ENCODE peak calls at places on chromosomes 4 and X, in four cellular contexts. One of them, this sample, is unnamed.

GRCh38 chrX:16946361-16946964 is at the start of gene REPS2:
- DNase-seq in upper lobe of left lung: peak; percentile 90
- DNase-seq in pancreas: peak; percentile 85
- DNase-seq in IMR-90: peak; percentile 18
- DNase-seq in this sample: peak; percentile 81

GRCh38 chr4:5760936-5761480 is 50.0 kb downstream of the EVC start:
- DNase-seq in pancreas: no peak
- DNase-seq in IMR-90: no peak
- DNase-seq in upper lobe of left lung: no peak
- DNase-seq in this sample: no peak

GRCh38 chr4:104128850-104129213 is 365.9 kb downstream of the CXXC4 start:
- DNase-seq in upper lobe of left lung: no peak
- DNase-seq in pancreas: peak; percentile 16
- DNase-seq in IMR-90: no peak
- DNase-seq in this sample: no peak

GRCh38 chrX:93673869-93674271 is at the start of gene FAM133A:
- DNase-seq in upper lobe of left lung: no peak
- DNase-seq in pancreas: no peak
- DNase-seq in IMR-90: peak; percentile 4
- DNase-seq in this sample: no peak

GRCh38 chr4:123229326-123229725 is 167.3 kb upstream of the SPRY1 start:
- DNase-seq in pancreas: no peak
- DNase-seq in upper lobe of left lung: no peak
- DNase-seq in IMR-90: no peak
- DNase-seq in this sample: no peak

GRCh38 chrX:54891573-54891972 is 29.1 kb upstream of the TRO start:
- DNase-seq in pancreas: peak; percentile 21
- DNase-seq in IMR-90: peak; percentile 28
- DNase-seq in upper lobe of left lung: no peak
- DNase-seq in this sample: no peak

GRCh38 chr4:132001542-132001941 is 1147.6 kb upstream of the PCDH10 start:
- DNase-seq in pancreas: no peak
- DNase-seq in upper lobe of left lung: no peak
- DNase-seq in IMR-90: peak; percentile 75
- DNase-seq in this sample: no peak

GRCh38 chr4:122914292-122914904 is 8.0 kb downstream of the NUDT6 start:
- DNase-seq in upper lobe of left lung: no peak
- DNase-seq in IMR-90: peak; percentile 68
- DNase-seq in pancreas: no peak
- DNase-seq in this sample: no peak

GRCh38 chr4:144353240-144353639 is 212.7 kb upstream of the GYPA start:
- DNase-seq in pancreas: no peak
- DNase-seq in upper lobe of left lung: no peak
- DNase-seq in IMR-90: no peak
- DNase-seq in this sample: no peak

GRCh38 chrX:9378980-9379696 is 85.7 kb upstream of the TBL1X start:
- DNase-seq in IMR-90: peak; percentile 52
- DNase-seq in pancreas: no peak
- DNase-seq in upper lobe of left lung: no peak
- DNase-seq in this sample: no peak

GRCh38 chr4:158347596-158347995 is 137.3 kb downstream of the TMEM144 start:
- DNase-seq in upper lobe of left lung: no peak
- DNase-seq in pancreas: no peak
- DNase-seq in IMR-90: no peak
- DNase-seq in this sample: no peak

GRCh38 chr4:125750827-125751466 is 436.2 kb downstream of the FAT4 start:
- DNase-seq in upper lobe of left lung: no peak
- DNase-seq in pancreas: no peak
- DNase-seq in IMR-90: peak; percentile 54
- DNase-seq in this sample: no peak

GRCh38 chrX:1239681-1240142 is 27.3 kb upstream of the CRLF2 start:
- DNase-seq in upper lobe of left lung: peak; percentile 91
- DNase-seq in IMR-90: no peak
- DNase-seq in pancreas: peak; percentile 64
- DNase-seq in this sample: peak; percentile 48

GRCh38 chr4:53905935-53906377 is 158.4 kb downstream of the CHIC2 start:
- DNase-seq in pancreas: no peak
- DNase-seq in upper lobe of left lung: no peak
- DNase-seq in IMR-90: peak; percentile 78
- DNase-seq in this sample: no peak

GRCh38 chrX:7062276-7062675 is 85.2 kb upstream of the STS start:
- DNase-seq in upper lobe of left lung: no peak
- DNase-seq in IMR-90: peak; percentile 66
- DNase-seq in pancreas: no peak
- DNase-seq in this sample: no peak

GRCh38 chr4:54567327-54567726 is 90.4 kb upstream of the KIT start:
- DNase-seq in upper lobe of left lung: no peak
- DNase-seq in IMR-90: no peak
- DNase-seq in pancreas: no peak
- DNase-seq in this sample: no peak

GRCh38 chr4:37928896-37929537 is 31.2 kb upstream of the PTTG2 start:
- DNase-seq in upper lobe of left lung: no peak
- DNase-seq in pancreas: no peak
- DNase-seq in IMR-90: no peak
- DNase-seq in this sample: no peak

GRCh38 chr4:121150486-121150885 is 13.6 kb downstream of the TNIP3 start:
- DNase-seq in IMR-90: no peak
- DNase-seq in pancreas: no peak
- DNase-seq in upper lobe of left lung: no peak
- DNase-seq in this sample: no peak

GRCh38 chr4:173782660-173783059 is 252.6 kb upstream of the HAND2 start:
- DNase-seq in pancreas: no peak
- DNase-seq in upper lobe of left lung: no peak
- DNase-seq in IMR-90: no peak
- DNase-seq in this sample: no peak

GRCh38 chr4:159698336-159698735 is 595.5 kb downstream of the RAPGEF2 start:
- DNase-seq in IMR-90: no peak
- DNase-seq in pancreas: no peak
- DNase-seq in upper lobe of left lung: no peak
- DNase-seq in this sample: no peak

GRCh38 chr4:6730603-6731300 is 14.8 kb downstream of the BLOC1S4 start:
- DNase-seq in IMR-90: no peak
- DNase-seq in pancreas: no peak
- DNase-seq in upper lobe of left lung: no peak
- DNase-seq in this sample: no peak

GRCh38 chr4:182306792-182307507 is 63.7 kb downstream of the TENM3 start:
- DNase-seq in pancreas: no peak
- DNase-seq in IMR-90: peak; percentile 6
- DNase-seq in upper lobe of left lung: no peak
- DNase-seq in this sample: no peak
- TF ChIP-seq CTCF in pancreas: no peak
- TF ChIP-seq CTCF in IMR-90: peak; percentile 21
- TF ChIP-seq CTCF in upper lobe of left lung: no peak
- TF ChIP-seq CTCF in this sample: no peak

GRCh38 chr4:16082038-16082423 is 1.8 kb downstream of the PROM1 start:
- DNase-seq in upper lobe of left lung: no peak
- DNase-seq in pancreas: no peak
- DNase-seq in IMR-90: no peak
- DNase-seq in this sample: no peak

GRCh38 chr4:16082424-16083216 is 1.2 kb downstream of the PROM1 start:
- DNase-seq in IMR-90: no peak
- DNase-seq in upper lobe of left lung: no peak
- DNase-seq in pancreas: peak; percentile 20
- DNase-seq in this sample: no peak

GRCh38 chr4:16085822-16086221 is 2.0 kb upstream of the PROM1 start:
- DNase-seq in upper lobe of left lung: no peak
- DNase-seq in pancreas: no peak
- DNase-seq in IMR-90: no peak
- DNase-seq in this sample: no peak

GRCh38 chr4:16079046-16079445 is 4.8 kb downstream of the PROM1 start:
- DNase-seq in IMR-90: peak; percentile 7
- DNase-seq in upper lobe of left lung: no peak
- DNase-seq in pancreas: no peak
- DNase-seq in this sample: no peak

GRCh38 chr4:16083217-16084191 is at the start of gene PROM1:
- DNase-seq in upper lobe of left lung: no peak
- DNase-seq in IMR-90: no peak
- DNase-seq in pancreas: peak; percentile 29
- DNase-seq in this sample: no peak
- H3K4me3 ChIP-seq in upper lobe of left lung: peak within 1 kb of the TSS; percentile 47
- H3K4me3 ChIP-seq in IMR-90: no peak within 1 kb of the TSS
- H3K4me3 ChIP-seq in pancreas: peak within 1 kb of the TSS; percentile 11
- H3K4me3 ChIP-seq in this sample: peak within 1 kb of the TSS; percentile 61

GRCh38 chr4:41256131-41256739 is 493 bp upstream of the UCHL1 start:
- DNase-seq in IMR-90: peak; percentile 74
- DNase-seq in upper lobe of left lung: no peak
- DNase-seq in pancreas: no peak
- DNase-seq in this sample: peak; percentile 17
- H3K27ac ChIP-seq in IMR-90: no peak overlapping the region
- H3K27ac ChIP-seq in upper lobe of left lung: no peak overlapping the region
- H3K27ac ChIP-seq in pancreas: no peak overlapping the region
- H3K27ac ChIP-seq in this sample: peak overlapping the region; percentile 93

DNA sequence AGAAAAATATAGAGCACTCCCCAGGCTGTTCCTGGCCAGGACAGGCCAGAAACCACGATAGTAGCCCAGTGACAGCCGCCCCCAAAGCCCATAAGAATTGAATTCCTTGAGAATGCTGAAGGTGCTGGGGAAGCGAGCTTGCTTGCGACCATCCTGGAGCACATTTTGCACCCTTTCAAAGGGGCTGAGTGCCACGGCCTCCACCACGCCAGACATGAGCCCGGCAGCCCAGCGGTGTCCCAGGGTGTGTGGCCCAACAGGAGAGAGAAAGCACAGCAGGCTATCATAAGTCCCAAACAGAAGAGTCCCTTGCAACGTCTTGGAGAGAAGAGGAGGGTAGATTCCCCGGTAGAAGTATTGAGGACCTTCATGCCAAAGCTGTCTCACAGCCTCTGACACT is 7.6 kb upstream of the ZCCHC18 start:
- DNase-seq in IMR-90: no peak
- DNase-seq in upper lobe of left lung: no peak
- DNase-seq in pancreas: no peak
- DNase-seq in this sample: no peak
- TF ChIP-seq CTCF in IMR-90: no peak
- TF ChIP-seq CTCF in upper lobe of left lung: no peak
- TF ChIP-seq CTCF in pancreas: no peak
- TF ChIP-seq CTCF in this sample: no peak

GRCh38 chrX:110317079-110317819 is 636 bp downstream of the AMMECR1 start:
- DNase-seq in pancreas: peak; percentile 28
- DNase-seq in IMR-90: no peak
- DNase-seq in upper lobe of left lung: peak; percentile 20
- DNase-seq in this sample: no peak

GRCh38 chrX:110315541-110315940 is 2.3 kb downstream of the AMMECR1 start:
- DNase-seq in IMR-90: no peak
- DNase-seq in pancreas: no peak
- DNase-seq in upper lobe of left lung: no peak
- DNase-seq in this sample: no peak

GRCh38 chrX:110318664-110318968 is 731 bp upstream of the AMMECR1 start:
- DNase-seq in IMR-90: no peak
- DNase-seq in pancreas: no peak
- DNase-seq in upper lobe of left lung: peak; percentile 31
- DNase-seq in this sample: no peak

GRCh38 chrX:110316351-110317078 is 1.4 kb downstream of the AMMECR1 start:
- DNase-seq in upper lobe of left lung: no peak
- DNase-seq in IMR-90: no peak
- DNase-seq in pancreas: no peak
- DNase-seq in this sample: no peak

GRCh38 chrX:110317820-110318663 is at the start of gene AMMECR1:
- DNase-seq in IMR-90: peak; percentile 79
- DNase-seq in upper lobe of left lung: peak; percentile 77
- DNase-seq in pancreas: peak; percentile 74
- DNase-seq in this sample: peak; percentile 65
- H3K4me3 ChIP-seq in IMR-90: peak within 1 kb of the TSS; percentile 99
- H3K4me3 ChIP-seq in upper lobe of left lung: peak within 1 kb of the TSS; percentile 69
- H3K4me3 ChIP-seq in pancreas: peak within 1 kb of the TSS; percentile 54
- H3K4me3 ChIP-seq in this sample: peak within 1 kb of the TSS; percentile 61

DNA sequence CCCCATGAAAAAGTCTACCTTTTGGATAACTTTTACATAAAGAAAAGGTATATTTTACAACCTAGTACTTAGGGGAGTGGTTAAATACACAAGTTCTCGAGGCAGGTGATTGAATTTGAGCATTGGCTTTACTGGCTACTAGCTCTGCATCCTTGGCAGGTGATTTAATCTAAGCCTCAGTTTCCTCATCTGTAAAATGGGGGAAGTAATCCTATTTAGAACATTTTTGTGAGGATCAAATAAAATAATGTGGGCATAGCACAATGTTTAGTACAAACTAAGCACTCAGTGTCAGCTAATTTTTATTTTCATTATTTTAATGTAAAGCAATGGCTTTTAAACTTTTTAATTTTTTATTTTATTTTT is 102.9 kb downstream of the CEP135 start:
- DNase-seq in pancreas: no peak
- DNase-seq in upper lobe of left lung: no peak
- DNase-seq in IMR-90: no peak
- DNase-seq in this sample: no peak
- H3K27ac ChIP-seq in pancreas: no peak overlapping the region
- H3K27ac ChIP-seq in upper lobe of left lung: no peak overlapping the region
- H3K27ac ChIP-seq in IMR-90: no peak overlapping the region
- H3K27ac ChIP-seq in this sample: no peak overlapping the region

GRCh38 chrX:130028196-130028595 is 45.8 kb downstream of the BCORL1 start:
- DNase-seq in pancreas: peak; percentile 34
- DNase-seq in IMR-90: peak; percentile 39
- DNase-seq in upper lobe of left lung: peak; percentile 50
- DNase-seq in this sample: peak; percentile 43
- TF ChIP-seq CTCF in pancreas: peak; percentile 65
- TF ChIP-seq CTCF in IMR-90: peak; percentile 59
- TF ChIP-seq CTCF in upper lobe of left lung: peak; percentile 53
- TF ChIP-seq CTCF in this sample: peak; percentile 69

GRCh38 chr4:8303081-8303480 is 33.5 kb downstream of the HTRA3 start:
- DNase-seq in upper lobe of left lung: no peak
- DNase-seq in IMR-90: no peak
- DNase-seq in pancreas: no peak
- DNase-seq in this sample: no peak

GRCh38 chr4:8306511-8307021 is 37.0 kb downstream of the HTRA3 start:
- DNase-seq in upper lobe of left lung: peak; percentile 15
- DNase-seq in IMR-90: no peak
- DNase-seq in pancreas: no peak
- DNase-seq in this sample: peak; percentile 47

GRCh38 chr4:8303485-8304281 is 34.1 kb downstream of the HTRA3 start:
- DNase-seq in upper lobe of left lung: peak; percentile 15
- DNase-seq in pancreas: no peak
- DNase-seq in IMR-90: peak; percentile 95
- DNase-seq in this sample: peak; percentile 28

GRCh38 chr4:8305851-8306361 is 36.4 kb downstream of the HTRA3 start:
- DNase-seq in IMR-90: no peak
- DNase-seq in pancreas: no peak
- DNase-seq in upper lobe of left lung: peak; percentile 19
- DNase-seq in this sample: peak; percentile 36

GRCh38 chr4:8304827-8305695 is 35.5 kb downstream of the HTRA3 start:
- DNase-seq in upper lobe of left lung: peak; percentile 14
- DNase-seq in pancreas: no peak
- DNase-seq in IMR-90: no peak
- DNase-seq in this sample: no peak
- H3K4me3 ChIP-seq in upper lobe of left lung: no peak overlapping the region
- H3K4me3 ChIP-seq in pancreas: no peak overlapping the region
- H3K4me3 ChIP-seq in IMR-90: no peak overlapping the region
- H3K4me3 ChIP-seq in this sample: no peak overlapping the region